ENCODE peak calls at places on chromosomes 6 and 20, in ten cellular contexts. One of them, this sample, is unnamed.

GRCh38 chr6:108948252-108948651 is 100.0 kb downstream of the ARMC2 start:
- DNase-seq in AG09319: no peak
- DNase-seq in stimulated activated naive CD8-positive, alpha-beta T cell treated with anti-CD3 and anti-CD28 coated beads, Interleukin-15, Interleukin-2, amounts not matched to agents 100 U/mL and 50 U/mL, for 24 hours: no peak
- DNase-seq in NCI-H1694 treated with DMSO at 0.1 percent for 48 hours: peak; percentile 88
- DNase-seq in AML-193: no peak
- DNase-seq in choroid plexus epithelial cell: no peak
- DNase-seq in GF-D8: no peak
- DNase-seq in CD8-positive, alpha-beta T cell: no peak
- DNase-seq in A549: no peak
- DNase-seq in NCI-H748 treated with DMSO at 0.1 percent for 48 hours: no peak
- DNase-seq in this sample: no peak

GRCh38 chr6:16518265-16518664 is 243.0 kb downstream of the ATXN1 start:
- DNase-seq in AG09319: no peak
- DNase-seq in stimulated activated naive CD8-positive, alpha-beta T cell treated with anti-CD3 and anti-CD28 coated beads, Interleukin-15, Interleukin-2, amounts not matched to agents 100 U/mL and 50 U/mL, for 24 hours: no peak
- DNase-seq in NCI-H1694 treated with DMSO at 0.1 percent for 48 hours: no peak
- DNase-seq in AML-193: no peak
- DNase-seq in choroid plexus epithelial cell: no peak
- DNase-seq in GF-D8: no peak
- DNase-seq in CD8-positive, alpha-beta T cell: no peak
- DNase-seq in A549: no peak
- DNase-seq in NCI-H748 treated with DMSO at 0.1 percent for 48 hours: no peak
- DNase-seq in this sample: no peak

GRCh38 chr6:129938242-129939020 is 77.3 kb upstream of the TMEM244 start:
- DNase-seq in AG09319: no peak
- DNase-seq in stimulated activated naive CD8-positive, alpha-beta T cell treated with anti-CD3 and anti-CD28 coated beads, Interleukin-15, Interleukin-2, amounts not matched to agents 100 U/mL and 50 U/mL, for 24 hours: no peak
- DNase-seq in NCI-H1694 treated with DMSO at 0.1 percent for 48 hours: no peak
- DNase-seq in AML-193: no peak
- DNase-seq in choroid plexus epithelial cell: no peak
- DNase-seq in GF-D8: no peak
- DNase-seq in CD8-positive, alpha-beta T cell: no peak
- DNase-seq in A549: no peak
- DNase-seq in NCI-H748 treated with DMSO at 0.1 percent for 48 hours: no peak
- DNase-seq in this sample: no peak

GRCh38 chr20:46357030-46357514 is 48.8 kb upstream of the CDH22 start:
- DNase-seq in AG09319: no peak
- DNase-seq in stimulated activated naive CD8-positive, alpha-beta T cell treated with anti-CD3 and anti-CD28 coated beads, Interleukin-15, Interleukin-2, amounts not matched to agents 100 U/mL and 50 U/mL, for 24 hours: peak; percentile 31
- DNase-seq in NCI-H1694 treated with DMSO at 0.1 percent for 48 hours: no peak
- DNase-seq in AML-193: no peak
- DNase-seq in choroid plexus epithelial cell: no peak
- DNase-seq in GF-D8: no peak
- DNase-seq in CD8-positive, alpha-beta T cell: no peak
- DNase-seq in A549: no peak
- DNase-seq in NCI-H748 treated with DMSO at 0.1 percent for 48 hours: no peak
- DNase-seq in this sample: no peak

GRCh38 chr6:113362542-113363430 is 494.4 kb upstream of the MARCKS start:
- DNase-seq in AG09319: no peak
- DNase-seq in stimulated activated naive CD8-positive, alpha-beta T cell treated with anti-CD3 and anti-CD28 coated beads, Interleukin-15, Interleukin-2, amounts not matched to agents 100 U/mL and 50 U/mL, for 24 hours: no peak
- DNase-seq in NCI-H1694 treated with DMSO at 0.1 percent for 48 hours: no peak
- DNase-seq in AML-193: no peak
- DNase-seq in choroid plexus epithelial cell: peak; percentile 54
- DNase-seq in GF-D8: no peak
- DNase-seq in CD8-positive, alpha-beta T cell: no peak
- DNase-seq in A549: no peak
- DNase-seq in NCI-H748 treated with DMSO at 0.1 percent for 48 hours: no peak
- DNase-seq in this sample: no peak

GRCh38 chr6:152603911-152604310 is 33.3 kb downstream of the SYNE1 start:
- DNase-seq in AG09319: no peak
- DNase-seq in stimulated activated naive CD8-positive, alpha-beta T cell treated with anti-CD3 and anti-CD28 coated beads, Interleukin-15, Interleukin-2, amounts not matched to agents 100 U/mL and 50 U/mL, for 24 hours: no peak
- DNase-seq in NCI-H1694 treated with DMSO at 0.1 percent for 48 hours: no peak
- DNase-seq in AML-193: no peak
- DNase-seq in choroid plexus epithelial cell: no peak
- DNase-seq in GF-D8: no peak
- DNase-seq in CD8-positive, alpha-beta T cell: no peak
- DNase-seq in A549: no peak
- DNase-seq in NCI-H748 treated with DMSO at 0.1 percent for 48 hours: no peak
- DNase-seq in this sample: no peak

GRCh38 chr6:85193339-85193738 is 256.5 kb upstream of the NT5E start:
- DNase-seq in AG09319: no peak
- DNase-seq in stimulated activated naive CD8-positive, alpha-beta T cell treated with anti-CD3 and anti-CD28 coated beads, Interleukin-15, Interleukin-2, amounts not matched to agents 100 U/mL and 50 U/mL, for 24 hours: no peak
- DNase-seq in NCI-H1694 treated with DMSO at 0.1 percent for 48 hours: no peak
- DNase-seq in AML-193: no peak
- DNase-seq in choroid plexus epithelial cell: no peak
- DNase-seq in GF-D8: no peak
- DNase-seq in CD8-positive, alpha-beta T cell: no peak
- DNase-seq in A549: no peak
- DNase-seq in NCI-H748 treated with DMSO at 0.1 percent for 48 hours: no peak
- DNase-seq in this sample: no peak

GRCh38 chr20:47024461-47024937 is 129.9 kb downstream of the EYA2 start:
- DNase-seq in AG09319: peak; percentile 47
- DNase-seq in stimulated activated naive CD8-positive, alpha-beta T cell treated with anti-CD3 and anti-CD28 coated beads, Interleukin-15, Interleukin-2, amounts not matched to agents 100 U/mL and 50 U/mL, for 24 hours: no peak
- DNase-seq in NCI-H1694 treated with DMSO at 0.1 percent for 48 hours: no peak
- DNase-seq in AML-193: no peak
- DNase-seq in choroid plexus epithelial cell: no peak
- DNase-seq in GF-D8: no peak
- DNase-seq in CD8-positive, alpha-beta T cell: no peak
- DNase-seq in A549: no peak
- DNase-seq in NCI-H748 treated with DMSO at 0.1 percent for 48 hours: no peak
- DNase-seq in this sample: no peak

GRCh38 chr6:43842964-43843645 is 73.1 kb downstream of the VEGFA start:
- DNase-seq in AG09319: no peak
- DNase-seq in stimulated activated naive CD8-positive, alpha-beta T cell treated with anti-CD3 and anti-CD28 coated beads, Interleukin-15, Interleukin-2, amounts not matched to agents 100 U/mL and 50 U/mL, for 24 hours: no peak
- DNase-seq in NCI-H1694 treated with DMSO at 0.1 percent for 48 hours: no peak
- DNase-seq in AML-193: no peak
- DNase-seq in choroid plexus epithelial cell: no peak
- DNase-seq in GF-D8: no peak
- DNase-seq in CD8-positive, alpha-beta T cell: no peak
- DNase-seq in A549: no peak
- DNase-seq in NCI-H748 treated with DMSO at 0.1 percent for 48 hours: no peak
- DNase-seq in this sample: peak; percentile 70

GRCh38 chr6:46246081-46246480 is 75.3 kb upstream of the ENPP5 start:
- DNase-seq in AG09319: no peak
- DNase-seq in stimulated activated naive CD8-positive, alpha-beta T cell treated with anti-CD3 and anti-CD28 coated beads, Interleukin-15, Interleukin-2, amounts not matched to agents 100 U/mL and 50 U/mL, for 24 hours: no peak
- DNase-seq in NCI-H1694 treated with DMSO at 0.1 percent for 48 hours: no peak
- DNase-seq in AML-193: no peak
- DNase-seq in choroid plexus epithelial cell: no peak
- DNase-seq in GF-D8: no peak
- DNase-seq in CD8-positive, alpha-beta T cell: no peak
- DNase-seq in A549: no peak
- DNase-seq in NCI-H748 treated with DMSO at 0.1 percent for 48 hours: no peak
- DNase-seq in this sample: no peak

GRCh38 chr20:641516-641913 is 11.5 kb downstream of the SRXN1 start:
- DNase-seq in AG09319: no peak
- DNase-seq in stimulated activated naive CD8-positive, alpha-beta T cell treated with anti-CD3 and anti-CD28 coated beads, Interleukin-15, Interleukin-2, amounts not matched to agents 100 U/mL and 50 U/mL, for 24 hours: no peak
- DNase-seq in NCI-H1694 treated with DMSO at 0.1 percent for 48 hours: no peak
- DNase-seq in AML-193: no peak
- DNase-seq in choroid plexus epithelial cell: no peak
- DNase-seq in GF-D8: no peak
- DNase-seq in CD8-positive, alpha-beta T cell: no peak
- DNase-seq in A549: peak; percentile 86
- DNase-seq in NCI-H748 treated with DMSO at 0.1 percent for 48 hours: peak; percentile 31
- DNase-seq in this sample: peak; percentile 73

GRCh38 chr6:119241540-119242309 is 107.8 kb downstream of the MAN1A1 start:
- DNase-seq in AG09319: no peak
- DNase-seq in stimulated activated naive CD8-positive, alpha-beta T cell treated with anti-CD3 and anti-CD28 coated beads, Interleukin-15, Interleukin-2, amounts not matched to agents 100 U/mL and 50 U/mL, for 24 hours: no peak
- DNase-seq in NCI-H1694 treated with DMSO at 0.1 percent for 48 hours: no peak
- DNase-seq in AML-193: no peak
- DNase-seq in choroid plexus epithelial cell: no peak
- DNase-seq in GF-D8: no peak
- DNase-seq in CD8-positive, alpha-beta T cell: no peak
- DNase-seq in A549: no peak
- DNase-seq in NCI-H748 treated with DMSO at 0.1 percent for 48 hours: no peak
- DNase-seq in this sample: no peak

GRCh38 chr6:120675886-120676285 is 658.4 kb downstream of the TBC1D32 start:
- DNase-seq in AG09319: no peak
- DNase-seq in stimulated activated naive CD8-positive, alpha-beta T cell treated with anti-CD3 and anti-CD28 coated beads, Interleukin-15, Interleukin-2, amounts not matched to agents 100 U/mL and 50 U/mL, for 24 hours: no peak
- DNase-seq in NCI-H1694 treated with DMSO at 0.1 percent for 48 hours: no peak
- DNase-seq in AML-193: no peak
- DNase-seq in choroid plexus epithelial cell: no peak
- DNase-seq in GF-D8: no peak
- DNase-seq in CD8-positive, alpha-beta T cell: no peak
- DNase-seq in A549: no peak
- DNase-seq in NCI-H748 treated with DMSO at 0.1 percent for 48 hours: no peak
- DNase-seq in this sample: no peak

GRCh38 chr20:15699431-15700146 is 873.7 kb downstream of the KIF16B start:
- DNase-seq in AG09319: no peak
- DNase-seq in stimulated activated naive CD8-positive, alpha-beta T cell treated with anti-CD3 and anti-CD28 coated beads, Interleukin-15, Interleukin-2, amounts not matched to agents 100 U/mL and 50 U/mL, for 24 hours: no peak
- DNase-seq in NCI-H1694 treated with DMSO at 0.1 percent for 48 hours: no peak
- DNase-seq in AML-193: no peak
- DNase-seq in choroid plexus epithelial cell: no peak
- DNase-seq in GF-D8: no peak
- DNase-seq in CD8-positive, alpha-beta T cell: no peak
- DNase-seq in A549: no peak
- DNase-seq in NCI-H748 treated with DMSO at 0.1 percent for 48 hours: no peak
- DNase-seq in this sample: no peak

GRCh38 chr6:24738732-24739131 is 19.8 kb upstream of the C6orf62 start:
- DNase-seq in AG09319: no peak
- DNase-seq in stimulated activated naive CD8-positive, alpha-beta T cell treated with anti-CD3 and anti-CD28 coated beads, Interleukin-15, Interleukin-2, amounts not matched to agents 100 U/mL and 50 U/mL, for 24 hours: no peak
- DNase-seq in NCI-H1694 treated with DMSO at 0.1 percent for 48 hours: no peak
- DNase-seq in AML-193: no peak
- DNase-seq in choroid plexus epithelial cell: no peak
- DNase-seq in GF-D8: no peak
- DNase-seq in CD8-positive, alpha-beta T cell: no peak
- DNase-seq in A549: no peak
- DNase-seq in NCI-H748 treated with DMSO at 0.1 percent for 48 hours: no peak
- DNase-seq in this sample: no peak

GRCh38 chr20:48075591-48076174 is 290.4 kb upstream of the SULF2 start:
- DNase-seq in AG09319: no peak
- DNase-seq in stimulated activated naive CD8-positive, alpha-beta T cell treated with anti-CD3 and anti-CD28 coated beads, Interleukin-15, Interleukin-2, amounts not matched to agents 100 U/mL and 50 U/mL, for 24 hours: no peak
- DNase-seq in NCI-H1694 treated with DMSO at 0.1 percent for 48 hours: peak; percentile 4
- DNase-seq in AML-193: no peak
- DNase-seq in choroid plexus epithelial cell: no peak
- DNase-seq in GF-D8: no peak
- DNase-seq in CD8-positive, alpha-beta T cell: no peak
- DNase-seq in A549: no peak
- DNase-seq in NCI-H748 treated with DMSO at 0.1 percent for 48 hours: no peak
- DNase-seq in this sample: no peak

GRCh38 chr20:31566658-31567379 is 38.3 kb upstream of the ID1 start:
- DNase-seq in AG09319: no peak
- DNase-seq in stimulated activated naive CD8-positive, alpha-beta T cell treated with anti-CD3 and anti-CD28 coated beads, Interleukin-15, Interleukin-2, amounts not matched to agents 100 U/mL and 50 U/mL, for 24 hours: peak; percentile 38
- DNase-seq in NCI-H1694 treated with DMSO at 0.1 percent for 48 hours: no peak
- DNase-seq in AML-193: no peak
- DNase-seq in choroid plexus epithelial cell: no peak
- DNase-seq in GF-D8: no peak
- DNase-seq in CD8-positive, alpha-beta T cell: no peak
- DNase-seq in A549: no peak
- DNase-seq in NCI-H748 treated with DMSO at 0.1 percent for 48 hours: peak; percentile 40
- DNase-seq in this sample: no peak

GRCh38 chr6:112575309-112575834 is 228.2 kb downstream of the RFPL4B start:
- DNase-seq in AG09319: no peak
- DNase-seq in stimulated activated naive CD8-positive, alpha-beta T cell treated with anti-CD3 and anti-CD28 coated beads, Interleukin-15, Interleukin-2, amounts not matched to agents 100 U/mL and 50 U/mL, for 24 hours: no peak
- DNase-seq in NCI-H1694 treated with DMSO at 0.1 percent for 48 hours: no peak
- DNase-seq in AML-193: no peak
- DNase-seq in choroid plexus epithelial cell: no peak
- DNase-seq in GF-D8: no peak
- DNase-seq in CD8-positive, alpha-beta T cell: no peak
- DNase-seq in A549: no peak
- DNase-seq in NCI-H748 treated with DMSO at 0.1 percent for 48 hours: no peak
- DNase-seq in this sample: no peak

GRCh38 chr20:46802696-46803445 is 91.8 kb upstream of the EYA2 start:
- DNase-seq in AG09319: no peak
- DNase-seq in stimulated activated naive CD8-positive, alpha-beta T cell treated with anti-CD3 and anti-CD28 coated beads, Interleukin-15, Interleukin-2, amounts not matched to agents 100 U/mL and 50 U/mL, for 24 hours: no peak
- DNase-seq in NCI-H1694 treated with DMSO at 0.1 percent for 48 hours: peak; percentile 27
- DNase-seq in AML-193: no peak
- DNase-seq in choroid plexus epithelial cell: no peak
- DNase-seq in GF-D8: no peak
- DNase-seq in CD8-positive, alpha-beta T cell: no peak
- DNase-seq in A549: no peak
- DNase-seq in NCI-H748 treated with DMSO at 0.1 percent for 48 hours: no peak
- DNase-seq in this sample: no peak

GRCh38 chr6:20490591-20490990 is 43.7 kb upstream of the CDKAL1 start:
- DNase-seq in AG09319: no peak
- DNase-seq in stimulated activated naive CD8-positive, alpha-beta T cell treated with anti-CD3 and anti-CD28 coated beads, Interleukin-15, Interleukin-2, amounts not matched to agents 100 U/mL and 50 U/mL, for 24 hours: no peak
- DNase-seq in NCI-H1694 treated with DMSO at 0.1 percent for 48 hours: no peak
- DNase-seq in AML-193: no peak
- DNase-seq in choroid plexus epithelial cell: no peak
- DNase-seq in GF-D8: no peak
- DNase-seq in CD8-positive, alpha-beta T cell: no peak
- DNase-seq in A549: no peak
- DNase-seq in NCI-H748 treated with DMSO at 0.1 percent for 48 hours: no peak
- DNase-seq in this sample: no peak

GRCh38 chr20:57417830-57418780 is 26.9 kb downstream of the RBM38 start:
- DNase-seq in AG09319: no peak
- DNase-seq in stimulated activated naive CD8-positive, alpha-beta T cell treated with anti-CD3 and anti-CD28 coated beads, Interleukin-15, Interleukin-2, amounts not matched to agents 100 U/mL and 50 U/mL, for 24 hours: no peak
- DNase-seq in NCI-H1694 treated with DMSO at 0.1 percent for 48 hours: no peak
- DNase-seq in AML-193: no peak
- DNase-seq in choroid plexus epithelial cell: no peak
- DNase-seq in GF-D8: no peak
- DNase-seq in CD8-positive, alpha-beta T cell: no peak
- DNase-seq in A549: no peak
- DNase-seq in NCI-H748 treated with DMSO at 0.1 percent for 48 hours: no peak
- DNase-seq in this sample: peak; percentile 79

GRCh38 chr20:11556410-11556809 is 361.3 kb upstream of the BTBD3 start:
- DNase-seq in AG09319: no peak
- DNase-seq in stimulated activated naive CD8-positive, alpha-beta T cell treated with anti-CD3 and anti-CD28 coated beads, Interleukin-15, Interleukin-2, amounts not matched to agents 100 U/mL and 50 U/mL, for 24 hours: no peak
- DNase-seq in NCI-H1694 treated with DMSO at 0.1 percent for 48 hours: no peak
- DNase-seq in AML-193: no peak
- DNase-seq in choroid plexus epithelial cell: no peak
- DNase-seq in GF-D8: no peak
- DNase-seq in CD8-positive, alpha-beta T cell: no peak
- DNase-seq in A549: no peak
- DNase-seq in NCI-H748 treated with DMSO at 0.1 percent for 48 hours: no peak
- DNase-seq in this sample: no peak